ENCODE peak calls at places on chromosome 21, in five cellular contexts. One of them, this sample, is unnamed. For H3K36me3, the result is how much of the 10 kb centered on the place peaks cover.

GRCh38 chr21:39523930-39524329 is 72.2 kb downstream of the SH3BGR start:
- DNase-seq in GM23338: no peak
- DNase-seq in IMR-90: no peak
- DNase-seq in psoas muscle: no peak
- DNase-seq in iPS DF 6.9: no peak
- DNase-seq in this sample: no peak

GRCh38 chr21:39951183-39952101 is 84.2 kb downstream of the PCP4 start:
- DNase-seq in psoas muscle: no peak
- DNase-seq in iPS DF 6.9: no peak
- DNase-seq in IMR-90: no peak
- DNase-seq in GM23338: peak
- DNase-seq in this sample: no peak

GRCh38 chr21:41024341-41025056 is 143.5 kb upstream of the BACE2 start:
- DNase-seq in IMR-90: no peak
- DNase-seq in psoas muscle: peak
- DNase-seq in GM23338: no peak
- DNase-seq in iPS DF 6.9: no peak
- DNase-seq in this sample: no peak

GRCh38 chr21:35198004-35198403 is 148.9 kb upstream of the RUNX1 start:
- DNase-seq in iPS DF 6.9: no peak
- DNase-seq in IMR-90: peak
- DNase-seq in GM23338: no peak
- DNase-seq in psoas muscle: no peak
- DNase-seq in this sample: no peak

GRCh38 chr21:43207868-43208267 is 39.1 kb downstream of the CRYAA start:
- DNase-seq in psoas muscle: no peak
- DNase-seq in iPS DF 6.9: no peak
- DNase-seq in IMR-90: no peak
- DNase-seq in GM23338: no peak
- DNase-seq in this sample: no peak

GRCh38 chr21:27380303-27380702 is 413.4 kb upstream of the ADAMTS5 start:
- DNase-seq in IMR-90: no peak
- DNase-seq in psoas muscle: no peak
- DNase-seq in GM23338: no peak
- DNase-seq in iPS DF 6.9: no peak
- DNase-seq in this sample: no peak

GRCh38 chr21:33268736-33269441 is 2.7 kb downstream of the IL10RB start:
- DNase-seq in IMR-90: no peak
- DNase-seq in psoas muscle: no peak
- DNase-seq in iPS DF 6.9: no peak
- DNase-seq in GM23338: no peak
- DNase-seq in this sample: no peak

GRCh38 chr21:43997766-43998742 is 14.1 kb upstream of the TRAPPC10 start:
- DNase-seq in IMR-90: no peak
- DNase-seq in psoas muscle: no peak
- DNase-seq in GM23338: no peak
- DNase-seq in iPS DF 6.9: no peak
- DNase-seq in this sample: no peak

GRCh38 chr21:39681845-39682244 is 63.1 kb upstream of the IGSF5 start:
- DNase-seq in GM23338: no peak
- DNase-seq in iPS DF 6.9: no peak
- DNase-seq in IMR-90: peak
- DNase-seq in psoas muscle: no peak
- DNase-seq in this sample: no peak

GRCh38 chr21:38503588-38503987 is 5.3 kb upstream of the ERG start:
- DNase-seq in IMR-90: peak
- DNase-seq in psoas muscle: no peak
- DNase-seq in iPS DF 6.9: no peak
- DNase-seq in GM23338: no peak
- DNase-seq in this sample: no peak

GRCh38 chr21:31258073-31258472 is 86.0 kb downstream of the TIAM1 start:
- DNase-seq in psoas muscle: no peak
- DNase-seq in IMR-90: no peak
- DNase-seq in GM23338: no peak
- DNase-seq in iPS DF 6.9: no peak
- DNase-seq in this sample: no peak

GRCh38 chr21:26842976-26843911 is 2.0 kb downstream of the ADAMTS1 start:
- DNase-seq in psoas muscle: peak
- DNase-seq in GM23338: peak
- DNase-seq in iPS DF 6.9: no peak
- DNase-seq in IMR-90: peak
- DNase-seq in this sample: peak

GRCh38 chr21:33308586-33309490 is 15.9 kb upstream of the IFNAR1 start:
- DNase-seq in GM23338: no peak
- DNase-seq in iPS DF 6.9: no peak
- DNase-seq in psoas muscle: no peak
- DNase-seq in IMR-90: peak
- DNase-seq in this sample: peak

GRCh38 chr21:41715649-41716321 is 51.1 kb downstream of the RIPK4 start:
- DNase-seq in GM23338: peak
- DNase-seq in IMR-90: no peak
- DNase-seq in iPS DF 6.9: no peak
- DNase-seq in psoas muscle: no peak
- DNase-seq in this sample: no peak

GRCh38 chr21:42621166-42621827 is 32.1 kb upstream of the PDE9A start:
- DNase-seq in GM23338: no peak
- DNase-seq in psoas muscle: no peak
- DNase-seq in iPS DF 6.9: no peak
- DNase-seq in IMR-90: no peak
- DNase-seq in this sample: no peak

GRCh38 chr21:32941263-32941662 is 84.5 kb upstream of the OLIG2 start:
- DNase-seq in IMR-90: no peak
- DNase-seq in GM23338: no peak
- DNase-seq in psoas muscle: no peak
- DNase-seq in iPS DF 6.9: no peak
- DNase-seq in this sample: no peak

GRCh38 chr21:38780879-38781278 is 24.9 kb upstream of the ETS2 start:
- DNase-seq in GM23338: no peak
- DNase-seq in iPS DF 6.9: no peak
- DNase-seq in psoas muscle: no peak
- DNase-seq in IMR-90: no peak
- DNase-seq in this sample: no peak

GRCh38 chr21:30207252-30207579 is 8.7 kb downstream of the CLDN8 start:
- DNase-seq in GM23338: no peak
- DNase-seq in IMR-90: no peak
- DNase-seq in psoas muscle: no peak
- DNase-seq in iPS DF 6.9: no peak
- DNase-seq in this sample: no peak

GRCh38 chr21:34888569-34889286 is 160.4 kb downstream of the RUNX1 start:
- DNase-seq in GM23338: peak
- DNase-seq in IMR-90: peak
- DNase-seq in psoas muscle: peak
- DNase-seq in iPS DF 6.9: no peak
- DNase-seq in this sample: peak

GRCh38 chr21:33817663-33818433 is 97.8 kb downstream of the ATP5PO start:
- DNase-seq in GM23338: no peak
- DNase-seq in IMR-90: no peak
- DNase-seq in iPS DF 6.9: no peak
- DNase-seq in psoas muscle: no peak
- DNase-seq in this sample: no peak

GRCh38 chr21:30831194-30831765 is 1.7 kb upstream of the KRTAP7-1 start:
- DNase-seq in IMR-90: no peak
- DNase-seq in iPS DF 6.9: peak
- DNase-seq in GM23338: peak
- DNase-seq in psoas muscle: no peak
- DNase-seq in this sample: no peak

GRCh38 chr21:38848187-38848609 is 42.5 kb downstream of the ETS2 start:
- DNase-seq in GM23338: no peak
- DNase-seq in psoas muscle: no peak
- DNase-seq in IMR-90: no peak
- DNase-seq in iPS DF 6.9: no peak
- DNase-seq in this sample: no peak

GRCh38 chr21:32335601-32336575 is 37.2 kb downstream of the MRAP start:
- DNase-seq in IMR-90: peak
- DNase-seq in GM23338: no peak
- DNase-seq in iPS DF 6.9: no peak
- DNase-seq in psoas muscle: no peak
- DNase-seq in this sample: no peak

GRCh38 chr21:33024278-33025103 is 1.2 kb upstream of the OLIG2 start:
- DNase-seq in GM23338: peak
- DNase-seq in psoas muscle: no peak
- DNase-seq in iPS DF 6.9: no peak
- DNase-seq in IMR-90: no peak
- DNase-seq in this sample: no peak

GRCh38 chr21:30072496-30072895 is 94.1 kb downstream of the CLDN17 start:
- DNase-seq in iPS DF 6.9: peak
- DNase-seq in IMR-90: no peak
- DNase-seq in psoas muscle: no peak
- DNase-seq in GM23338: peak
- DNase-seq in this sample: no peak

GRCh38 chr21:14744368-14744767 is 198.3 kb upstream of the SAMSN1 start:
- DNase-seq in IMR-90: no peak
- DNase-seq in psoas muscle: no peak
- DNase-seq in iPS DF 6.9: no peak
- DNase-seq in GM23338: no peak
- DNase-seq in this sample: no peak

GRCh38 chr21:27703806-27704205 is 736.9 kb upstream of the ADAMTS5 start:
- DNase-seq in GM23338: no peak
- DNase-seq in psoas muscle: no peak
- DNase-seq in IMR-90: no peak
- DNase-seq in iPS DF 6.9: no peak
- DNase-seq in this sample: no peak

GRCh38 chr21:38830667-38831525 is 25.2 kb downstream of the ETS2 start:
- DNase-seq in iPS DF 6.9: no peak
- DNase-seq in IMR-90: no peak
- DNase-seq in GM23338: no peak
- DNase-seq in psoas muscle: no peak
- DNase-seq in this sample: no peak

GRCh38 chr21:34782666-34783365 is 114.0 kb downstream of the CLIC6 start:
- DNase-seq in iPS DF 6.9: no peak
- DNase-seq in GM23338: no peak
- DNase-seq in IMR-90: no peak
- DNase-seq in psoas muscle: no peak
- DNase-seq in this sample: no peak

GRCh38 chr21:33761104-33762036 is 119.1 kb downstream of the ITSN1 start:
- DNase-seq in GM23338: no peak
- DNase-seq in psoas muscle: peak
- DNase-seq in IMR-90: peak
- DNase-seq in iPS DF 6.9: no peak
- DNase-seq in this sample: no peak

GRCh38 chr21:32009263-32009662 is 136.4 kb downstream of the HUNK start:
- DNase-seq in iPS DF 6.9: no peak
- DNase-seq in psoas muscle: no peak
- DNase-seq in IMR-90: no peak
- DNase-seq in GM23338: no peak
- DNase-seq in this sample: no peak

GRCh38 chr21:37195078-37195477 is 72.1 kb downstream of the VPS26C start:
- DNase-seq in iPS DF 6.9: no peak
- DNase-seq in GM23338: no peak
- DNase-seq in psoas muscle: no peak
- DNase-seq in IMR-90: no peak
- DNase-seq in this sample: no peak

GRCh38 chr21:37193006-37193405 is 74.1 kb downstream of the VPS26C start:
- DNase-seq in psoas muscle: no peak
- DNase-seq in IMR-90: no peak
- DNase-seq in iPS DF 6.9: peak
- DNase-seq in GM23338: peak
- DNase-seq in this sample: no peak

GRCh38 chr21:37193676-37194075 is 73.5 kb downstream of the VPS26C start:
- DNase-seq in GM23338: no peak
- DNase-seq in iPS DF 6.9: no peak
- DNase-seq in psoas muscle: no peak
- DNase-seq in IMR-90: no peak
- DNase-seq in this sample: no peak

GRCh38 chr21:37195649-37196048 is 71.5 kb downstream of the VPS26C start:
- DNase-seq in iPS DF 6.9: no peak
- DNase-seq in GM23338: no peak
- DNase-seq in IMR-90: no peak
- DNase-seq in psoas muscle: no peak
- DNase-seq in this sample: no peak

GRCh38 chr21:37196847-37197246 is 70.3 kb downstream of the VPS26C start:
- DNase-seq in iPS DF 6.9: no peak
- DNase-seq in GM23338: no peak
- DNase-seq in IMR-90: no peak
- DNase-seq in psoas muscle: no peak
- DNase-seq in this sample: no peak
- H3K36me3 ChIP-seq in iPS DF 6.9: under half
- H3K36me3 ChIP-seq in GM23338: under half
- H3K36me3 ChIP-seq in IMR-90: half or more
- H3K36me3 ChIP-seq in psoas muscle: half or more
- H3K36me3 ChIP-seq in this sample: under half

DNA sequence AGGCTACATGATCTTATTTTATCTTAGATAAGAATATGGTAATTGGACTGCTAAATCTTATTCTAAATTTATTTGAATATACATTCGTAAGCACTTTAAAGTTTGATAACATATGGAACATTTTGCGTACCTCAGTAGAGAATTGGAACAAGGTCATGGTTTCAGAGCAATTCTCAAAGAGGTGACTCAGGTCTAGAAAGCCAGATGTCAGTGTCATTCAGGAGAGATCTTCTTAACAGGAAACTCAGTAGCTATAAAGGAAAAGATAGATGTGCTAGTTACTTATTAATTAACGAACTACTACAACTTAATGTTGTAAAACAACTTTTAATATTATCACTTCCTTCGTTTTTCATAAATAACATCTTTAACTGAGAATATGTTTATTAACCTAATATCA is 142.5 kb downstream of the USP25 start:
- DNase-seq in psoas muscle: no peak
- DNase-seq in GM23338: no peak
- DNase-seq in iPS DF 6.9: no peak
- DNase-seq in IMR-90: no peak
- DNase-seq in this sample: no peak
- H3K36me3 ChIP-seq in psoas muscle: half or more
- H3K36me3 ChIP-seq in GM23338: under half
- H3K36me3 ChIP-seq in iPS DF 6.9: under half
- H3K36me3 ChIP-seq in IMR-90: under half
- H3K36me3 ChIP-seq in this sample: under half

GRCh38 chr21:21818898-21819297 is 820.7 kb downstream of the NCAM2 start:
- DNase-seq in GM23338: no peak
- DNase-seq in IMR-90: no peak
- DNase-seq in iPS DF 6.9: no peak
- DNase-seq in psoas muscle: no peak
- DNase-seq in this sample: no peak
- H3K36me3 ChIP-seq in GM23338: under half
- H3K36me3 ChIP-seq in IMR-90: under half
- H3K36me3 ChIP-seq in iPS DF 6.9: under half
- H3K36me3 ChIP-seq in psoas muscle: under half
- H3K36me3 ChIP-seq in this sample: under half

GRCh38 chr21:46345861-46346260 is 21.9 kb downstream of the PCNT start:
- DNase-seq in GM23338: no peak
- DNase-seq in IMR-90: no peak
- DNase-seq in iPS DF 6.9: no peak
- DNase-seq in psoas muscle: no peak
- DNase-seq in this sample: no peak

GRCh38 chr21:46344219-46344915 is 20.4 kb downstream of the PCNT start:
- DNase-seq in IMR-90: no peak
- DNase-seq in GM23338: no peak
- DNase-seq in iPS DF 6.9: no peak
- DNase-seq in psoas muscle: no peak
- DNase-seq in this sample: no peak

GRCh38 chr21:46347791-46348381 is 23.9 kb downstream of the PCNT start:
- DNase-seq in GM23338: no peak
- DNase-seq in psoas muscle: peak
- DNase-seq in IMR-90: no peak
- DNase-seq in iPS DF 6.9: no peak
- DNase-seq in this sample: peak

GRCh38 chr21:46347203-46347550 is 23.2 kb downstream of the PCNT start:
- DNase-seq in GM23338: no peak
- DNase-seq in IMR-90: no peak
- DNase-seq in iPS DF 6.9: no peak
- DNase-seq in psoas muscle: no peak
- DNase-seq in this sample: no peak

GRCh38 chr21:46346296-46347202 is 22.6 kb downstream of the PCNT start:
- DNase-seq in IMR-90: no peak
- DNase-seq in psoas muscle: no peak
- DNase-seq in iPS DF 6.9: no peak
- DNase-seq in GM23338: no peak
- DNase-seq in this sample: no peak
- H3K36me3 ChIP-seq in IMR-90: under half
- H3K36me3 ChIP-seq in psoas muscle: half or more
- H3K36me3 ChIP-seq in iPS DF 6.9: under half
- H3K36me3 ChIP-seq in GM23338: under half
- H3K36me3 ChIP-seq in this sample: under half

This sample was measured in right atrium auricular region.